ENCODE peak calls at places on chromosomes 12 and 14, in four cellular contexts. U is NCI-H460, E is WTC11, Y is tibial nerve. L is an unnamed sample.

GRCh38 chr14:80523518-80524117 is 312.3 kb upstream of the DIO2 start:
- DNase-seq in U (no peak), E (no peak), Y (no peak), L (no peak)

GRCh38 chr12:99257672-99258071 is 389.9 kb upstream of the GARIN6 start:
- DNase-seq in U (no peak), E (no peak), Y (no peak), L (no peak)

GRCh38 chr14:39025810-39026627 is 77.0 kb downstream of the SEC23A start:
- DNase-seq in U (no peak), E (no peak), Y (no peak), L (no peak)

GRCh38 chr14:30532264-30532663 is 26.7 kb upstream of the G2E3 start:
- DNase-seq in U (no peak), E (no peak), Y (no peak), L (no peak)

GRCh38 chr14:64817631-64818030 is 62.1 kb downstream of the SPTB start:
- DNase-seq in U (no peak), E (no peak), Y (no peak), L (no peak)

GRCh38 chr14:59018978-59019377 is 169.5 kb upstream of the DAAM1 start:
- DNase-seq in U (no peak), E (peak; percentile 33), Y (no peak), L (no peak)

GRCh38 chr12:109731231-109731731 is 17.7 kb downstream of the FAM222A start:
- DNase-seq in U (no peak), E (peak; percentile 11), Y (no peak), L (no peak)

GRCh38 chr12:6632026-6632978 is 3.5 kb downstream of the LPAR5 start:
- DNase-seq in U (no peak), E (no peak), Y (no peak), L (no peak)

GRCh38 chr14:88941414-88941813 is 117.0 kb downstream of the TTC8 start:
- DNase-seq in U (no peak), E (no peak), Y (no peak), L (no peak)

GRCh38 chr12:26696613-26697092 is 136.3 kb downstream of the ITPR2 start:
- DNase-seq in U (no peak), E (no peak), Y (no peak), L (no peak)

GRCh38 chr14:22497671-22498093 is 91.3 kb downstream of the DAD1 start:
- DNase-seq in U (no peak), E (no peak), Y (no peak), L (no peak)

GRCh38 chr14:65403231-65403630 is 9.3 kb upstream of the FUT8 start:
- DNase-seq in U (no peak), E (no peak), Y (no peak), L (no peak)

GRCh38 chr14:55430024-55430690 is 10.3 kb downstream of the TBPL2 start:
- DNase-seq in U (peak; percentile 50), E (no peak), Y (peak; percentile 43), L (peak; percentile 56)

GRCh38 chr12:27437839-27438238 is 8.7 kb upstream of the SMCO2 start:
- DNase-seq in U (no peak), E (no peak), Y (no peak), L (no peak)

GRCh38 chr14:36662543-36663403 is 1.1 kb downstream of the PAX9 start:
- DNase-seq in U (peak; percentile 46), E (peak; percentile 49), Y (no peak), L (peak; percentile 67)

GRCh38 chr12:10097521-10097920 is 1.3 kb downstream of the CLEC1A start:
- DNase-seq in U (no peak), E (no peak), Y (no peak), L (no peak)

GRCh38 chr12:65894127-65894526 is 69.8 kb downstream of the HMGA2 start:
- DNase-seq in U (no peak), E (no peak), Y (no peak), L (no peak)

GRCh38 chr12:2477009-2477766 is 317.6 kb upstream of the FKBP4 start:
- DNase-seq in U (no peak), E (no peak), Y (no peak), L (no peak)

GRCh38 chr14:100806386-100806785 is 19.5 kb upstream of the MEG3 start:
- DNase-seq in U (no peak), E (no peak), Y (no peak), L (no peak)

GRCh38 chr12:54378791-54379400 is 5.6 kb downstream of the ZNF385A start:
- DNase-seq in U (peak; percentile 64), E (peak; percentile 80), Y (no peak), L (peak; percentile 77)

GRCh38 chr12:49017764-49018281 is 753 bp downstream of the PRKAG1 start:
- DNase-seq in U (no peak), E (no peak), Y (no peak), L (peak; percentile 58)

GRCh38 chr14:96267916-96268315 is 11.9 kb downstream of the BDKRB1 start:
- DNase-seq in U (no peak), E (no peak), Y (no peak), L (no peak)

GRCh38 chr14:76168531-76168930 is 16.8 kb downstream of the GPATCH2L start:
- DNase-seq in U (no peak), E (no peak), Y (no peak), L (no peak)

GRCh38 chr14:58638231-58639205 is 756 bp downstream of the DACT1 start:
- DNase-seq in U (no peak), E (peak; percentile 43), Y (no peak), L (no peak)

GRCh38 chr12:2683283-2684025 is 111.3 kb upstream of the FKBP4 start:
- DNase-seq in U (no peak), E (no peak), Y (no peak), L (no peak)

GRCh38 chr12:126487581-126487980 is 1422.3 kb downstream of the AACS start:
- DNase-seq in U (no peak), E (no peak), Y (no peak), L (no peak)

GRCh38 chr12:68264175-68264863 is 10.9 kb upstream of the IL22 start:
- DNase-seq in U (no peak), E (no peak), Y (no peak), L (no peak)

GRCh38 chr14:99055816-99056215 is 216.2 kb downstream of the BCL11B start:
- DNase-seq in U (no peak), E (no peak), Y (no peak), L (no peak)

GRCh38 chr14:39873793-39874192 is 441.6 kb upstream of the FBXO33 start:
- DNase-seq in U (no peak), E (no peak), Y (no peak), L (no peak)